ENCODE peak calls at places on chromosomes 5 and 9, in ten cellular contexts. N is psoas muscle; R is stomach; C is ovary; Y is sigmoid colon; G is uterus; S is breast epithelium; A is endodermal cell; T is suprapubic skin; W is CD8-positive, alpha-beta memory T cell. K is an unnamed sample. For H3K4me1, the result is how much of the 10 kb centered on the place peaks cover.

GRCh38 chr9:114478459-114478858 is 26.8 kb downstream of the WHRN start:
- DNase-seq in A (no peak), N (no peak), T (no peak), C (no peak), S (no peak), Y (no peak), G (no peak), R (no peak), W (no peak), K (no peak)

GRCh38 chr5:107594253-107595045 is 76.3 kb downstream of the EFNA5 start:
- DNase-seq in R (no peak), S (no peak), A (no peak), C (no peak), W (no peak), N (no peak), T (no peak), Y (no peak), G (no peak), K (no peak)

GRCh38 chr5:88829773-88830172 is 53.2 kb downstream of the MEF2C start:
- DNase-seq in S (no peak), W (no peak), A (no peak), G (no peak), R (no peak), C (no peak), N (no peak), T (no peak), Y (no peak), K (no peak)

GRCh38 chr5:145375521-145375920 is 459.6 kb downstream of the PRELID2 start:
- DNase-seq in G (no peak), C (no peak), A (no peak), T (no peak), S (no peak), Y (no peak), R (no peak), W (no peak), N (no peak), K (no peak)

GRCh38 chr5:1298723-1299510 is 4.0 kb upstream of the TERT start:
- DNase-seq in W (peak), C (no peak), R (no peak), T (peak), G (no peak), Y (peak), N (no peak), S (no peak), A (peak), K (no peak)

GRCh38 chr5:6686916-6687409 is 26.3 kb upstream of the TENT4A start:
- DNase-seq in N (no peak), R (no peak), G (no peak), C (no peak), T (no peak), S (no peak), W (no peak), Y (no peak), A (peak), K (no peak)

GRCh38 chr5:98827161-98827560 is 53.7 kb downstream of the RGMB start:
- DNase-seq in W (no peak), G (no peak), N (no peak), Y (no peak), R (no peak), T (no peak), C (no peak), S (no peak), A (no peak), K (no peak)

GRCh38 chr5:82265052-82265451 is 13.1 kb downstream of the RPS23 start:
- DNase-seq in Y (no peak), N (no peak), R (no peak), W (no peak), S (no peak), G (no peak), A (no peak), T (no peak), C (no peak), K (no peak)

GRCh38 chr5:96142786-96143434 is 181.3 kb upstream of the ELL2 start:
- DNase-seq in G (no peak), Y (no peak), W (no peak), S (no peak), R (no peak), T (no peak), C (no peak), N (no peak), A (no peak), K (no peak)

GRCh38 chr9:121935744-121936143 is 157.4 kb downstream of the TTLL11 start:
- DNase-seq in G (no peak), W (no peak), Y (no peak), R (no peak), S (no peak), C (no peak), T (no peak), A (peak), N (no peak), K (no peak)

GRCh38 chr9:69325409-69326212 is 596 bp downstream of the ENTREP1 start:
- DNase-seq in T (no peak), A (peak), N (peak), G (no peak), Y (no peak), S (no peak), R (peak), C (peak), W (no peak), K (no peak)

GRCh38 chr9:71168418-71168817 is 47.0 kb upstream of the TRPM3 start:
- DNase-seq in W (no peak), R (no peak), N (no peak), S (no peak), G (no peak), T (no peak), C (no peak), A (no peak), Y (no peak), K (no peak)

GRCh38 chr5:62561896-62562295 is 16.7 kb upstream of the LRRC70 start:
- DNase-seq in A (no peak), Y (no peak), G (no peak), C (no peak), S (no peak), W (no peak), R (no peak), T (no peak), N (no peak), K (no peak)

GRCh38 chr5:150153957-150154617 is 1.6 kb downstream of the PDGFRB start:
- DNase-seq in C (peak), R (no peak), T (no peak), N (no peak), Y (no peak), W (no peak), G (peak), A (peak), S (no peak), K (no peak)

GRCh38 chr9:82147798-82148440 is 159.3 kb downstream of the SPATA31D1 start:
- DNase-seq in W (no peak), G (no peak), T (no peak), C (no peak), Y (no peak), R (no peak), N (no peak), S (no peak), A (no peak), K (no peak)

GRCh38 chr5:135154961-135155360 is 120.9 kb upstream of the PITX1 start:
- DNase-seq in R (no peak), S (no peak), G (no peak), N (no peak), W (no peak), A (peak), C (no peak), Y (no peak), T (no peak), K (no peak)

GRCh38 chr9:104831681-104832080 is 67.8 kb downstream of the NIPSNAP3B start:
- DNase-seq in N (no peak), W (no peak), T (no peak), C (no peak), R (no peak), S (no peak), G (no peak), Y (no peak), A (peak), K (no peak)

GRCh38 chr5:73374520-73375235 is 73.9 kb downstream of the FOXD1 start:
- DNase-seq in G (no peak), C (no peak), A (no peak), Y (no peak), W (no peak), T (no peak), R (no peak), N (no peak), S (no peak), K (no peak)

GRCh38 chr5:171340491-171340890 is 31.4 kb downstream of the TLX3 start:
- DNase-seq in Y (no peak), G (no peak), S (no peak), R (no peak), N (no peak), A (no peak), W (no peak), T (no peak), C (no peak), K (no peak)

GRCh38 chr5:149381261-149381985 is 2.3 kb upstream of the IL17B start:
- DNase-seq in C (no peak), G (peak), T (no peak), S (no peak), R (no peak), N (no peak), A (no peak), W (no peak), Y (peak), K (no peak)

GRCh38 chr5:154755361-154756202 is at the start of gene LARP1:
- DNase-seq in T (peak), G (no peak), R (peak), A (no peak), W (no peak), C (no peak), N (no peak), S (no peak), Y (peak), K (peak)

GRCh38 chr5:75156585-75156984 is 80.1 kb downstream of the ANKRD31 start:
- DNase-seq in R (no peak), Y (no peak), W (no peak), T (no peak), G (no peak), N (no peak), S (no peak), C (no peak), A (peak), K (no peak)

GRCh38 chr5:16937023-16937379 is 913 bp upstream of the MYO10 start:
- DNase-seq in A (no peak), R (peak), N (no peak), G (no peak), C (no peak), Y (no peak), T (peak), S (peak), W (no peak), K (no peak)

GRCh38 chr5:151202381-151203139 is 21.3 kb downstream of the CCDC69 start:
- DNase-seq in Y (no peak), G (no peak), W (peak), S (no peak), A (no peak), R (no peak), T (no peak), N (no peak), C (no peak), K (no peak)

GRCh38 chr5:32420506-32420905 is 24.0 kb downstream of the ZFR start:
- DNase-seq in S (no peak), Y (no peak), C (no peak), T (no peak), W (no peak), G (no peak), A (no peak), R (no peak), N (no peak), K (no peak)

GRCh38 chr5:163760498-163760897 is 255.1 kb downstream of the MAT2B start:
- DNase-seq in N (no peak), A (no peak), R (no peak), S (no peak), W (no peak), G (no peak), Y (no peak), C (no peak), T (no peak), K (no peak)

DNA sequence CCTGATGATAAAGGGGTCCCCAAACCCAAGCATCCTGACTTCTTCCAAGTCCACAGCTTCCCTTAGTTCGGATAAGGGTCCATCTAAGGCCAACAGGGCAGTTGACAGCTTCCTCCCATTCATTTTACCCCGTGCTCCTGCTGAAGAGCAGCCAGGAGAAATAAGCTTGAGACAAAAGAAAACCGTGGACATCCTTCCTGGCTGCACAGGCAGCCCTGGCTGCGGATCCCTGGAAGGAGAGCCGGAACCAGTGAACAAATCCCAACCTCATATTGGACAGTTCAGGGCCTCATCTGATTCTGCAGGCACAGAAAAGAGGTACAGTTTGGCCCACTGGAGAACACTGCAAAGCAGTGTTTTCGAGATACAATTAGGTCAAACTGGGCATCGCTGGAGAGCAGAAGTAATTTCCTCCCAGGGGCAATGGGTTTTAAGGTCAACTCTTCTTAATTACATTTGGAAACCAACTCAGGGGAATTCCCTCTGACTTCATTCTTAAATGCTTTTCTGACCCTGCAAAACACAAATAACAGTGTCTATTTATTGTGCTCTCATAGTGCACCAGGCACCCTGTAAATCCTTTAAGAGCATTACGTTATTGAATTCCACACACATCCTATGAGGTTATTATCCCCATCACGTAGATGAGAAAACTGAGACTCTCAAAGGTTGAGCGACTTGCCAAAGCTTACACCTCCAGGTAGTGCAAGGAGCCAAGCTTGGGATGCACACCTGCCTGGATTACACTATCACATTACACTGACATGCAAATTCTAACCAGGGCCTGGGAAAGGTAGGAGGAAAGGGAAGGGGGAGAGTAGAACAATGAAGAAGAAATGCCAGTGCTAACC is 21.2 kb downstream of the ADAM19 start:
- DNase-seq in R (no peak), S (no peak), N (no peak), Y (no peak), C (no peak), A (no peak), G (no peak), T (no peak), W (no peak), K (peak)
- H3K4me1 ChIP-seq in R (under half), S (under half), N (half or more), Y (half or more), C (under half), A (under half), G (under half), T (under half), W (under half), K (under half)

DNA sequence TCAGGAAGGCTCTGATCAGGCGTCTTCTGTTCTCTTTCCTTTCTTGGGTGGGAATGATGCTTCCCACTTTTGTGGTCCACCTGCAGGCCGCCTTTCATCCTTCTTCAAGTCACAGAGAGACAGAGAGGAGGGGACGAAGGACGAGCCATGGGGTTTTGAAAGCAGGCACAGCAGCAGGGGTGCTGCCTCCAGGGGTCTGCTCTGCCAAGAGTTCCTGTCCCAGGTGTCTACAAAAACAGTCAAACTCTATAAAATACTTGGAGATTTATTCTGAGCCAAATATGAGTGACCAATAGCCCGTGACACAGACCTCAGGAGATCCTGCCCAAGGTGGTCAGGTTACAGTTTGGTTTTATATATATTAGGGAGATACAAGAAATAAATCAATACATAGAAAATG is 34.5 kb upstream of the LCP2 start:
- DNase-seq in A (no peak), R (no peak), C (no peak), S (no peak), G (no peak), N (no peak), W (no peak), Y (no peak), T (no peak), K (no peak)
- H3K4me1 ChIP-seq in A (under half), R (half or more), C (under half), S (under half), G (under half), N (under half), W (half or more), Y (under half), T (under half), K (under half)

GRCh38 chr5:137145726-137146125 is 353.4 kb downstream of the SPOCK1 start:
- DNase-seq in W (no peak), A (no peak), G (no peak), N (no peak), C (no peak), R (no peak), T (no peak), Y (no peak), S (no peak), K (no peak)

GRCh38 chr5:137148128-137148527 is 351.0 kb downstream of the SPOCK1 start:
- DNase-seq in G (no peak), T (no peak), R (no peak), Y (no peak), C (no peak), A (no peak), N (no peak), W (no peak), S (no peak), K (no peak)

GRCh38 chr5:137144656-137145055 is 354.5 kb downstream of the SPOCK1 start:
- DNase-seq in C (no peak), A (no peak), W (no peak), S (no peak), G (no peak), N (no peak), Y (no peak), R (no peak), T (no peak), K (no peak)

GRCh38 chr5:137147346-137147745 is 351.8 kb downstream of the SPOCK1 start:
- DNase-seq in G (no peak), S (no peak), C (no peak), W (no peak), A (no peak), Y (no peak), N (no peak), R (no peak), T (no peak), K (no peak)

GRCh38 chr5:137146402-137146889 is 352.7 kb downstream of the SPOCK1 start:
- DNase-seq in S (no peak), T (peak), Y (peak), A (no peak), R (no peak), N (peak), W (no peak), C (no peak), G (peak), K (no peak)
- H3K4me1 ChIP-seq in S (under half), T (under half), Y (under half), A (under half), R (under half), N (under half), W (under half), C (under half), G (under half), K (under half)

DNA sequence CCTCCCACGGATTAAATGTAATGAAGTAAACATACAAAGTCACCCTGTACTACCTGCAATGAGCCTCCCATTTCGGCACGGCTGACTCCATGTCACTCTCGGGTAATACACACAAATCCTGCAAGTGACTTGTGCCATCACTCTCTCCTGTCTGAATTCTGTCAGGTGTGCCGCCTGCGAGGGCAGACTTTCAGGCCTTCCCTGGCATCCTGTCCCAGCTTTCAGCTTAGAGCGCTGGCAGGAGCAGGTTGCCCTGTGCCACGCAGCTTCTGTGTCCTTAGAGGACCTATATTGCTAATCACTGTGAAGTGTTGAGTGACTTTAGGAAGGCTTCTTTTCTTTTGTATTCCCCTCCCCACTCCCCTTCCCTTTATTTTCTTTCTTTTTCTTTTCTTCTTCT is 25.8 kb upstream of the S1PR3 start:
- DNase-seq in G (no peak), T (no peak), W (no peak), R (no peak), C (no peak), N (no peak), A (no peak), S (no peak), Y (no peak), K (no peak)
- H3K4me1 ChIP-seq in G (under half), T (under half), W (under half), R (under half), C (under half), N (under half), A (under half), S (under half), Y (under half), K (under half)

DNA sequence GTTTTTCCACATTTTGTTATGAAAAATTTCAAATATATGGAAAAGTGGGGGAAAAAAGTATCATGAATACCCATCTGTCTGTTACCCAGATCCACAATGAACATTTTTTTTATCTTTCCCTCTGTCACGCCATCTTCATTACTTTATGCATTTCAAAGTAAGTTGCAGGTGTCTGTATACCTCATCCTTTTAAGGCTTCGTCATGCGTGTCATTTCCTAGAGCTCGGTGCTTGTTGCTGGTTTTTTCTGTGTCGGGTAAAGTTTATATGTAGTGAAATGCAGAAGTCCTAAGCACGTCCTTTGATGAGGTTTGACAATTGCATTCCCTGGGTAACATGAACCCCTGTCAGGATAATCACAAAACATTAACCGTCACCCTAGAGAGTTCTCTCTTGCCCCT is 52.1 kb downstream of the DAPK1 start:
- DNase-seq in W (no peak), G (no peak), N (no peak), S (no peak), R (no peak), Y (no peak), C (no peak), A (no peak), T (no peak), K (no peak)
- H3K4me1 ChIP-seq in W (under half), G (under half), N (under half), S (under half), R (half or more), Y (half or more), C (under half), A (under half), T (under half), K (under half)

GRCh38 chr5:113255105-113255504 is 179.7 kb downstream of the TSSK1B start:
- DNase-seq in R (no peak), W (no peak), N (no peak), T (no peak), S (no peak), A (no peak), Y (no peak), G (no peak), C (no peak), K (no peak)

GRCh38 chr5:113256671-113257452 is 177.9 kb downstream of the TSSK1B start:
- DNase-seq in N (no peak), R (no peak), S (no peak), A (no peak), T (no peak), C (no peak), G (no peak), Y (no peak), W (no peak), K (no peak)

GRCh38 chr5:113262674-113263073 is 172.1 kb downstream of the TSSK1B start:
- DNase-seq in G (no peak), C (no peak), T (no peak), W (no peak), R (no peak), Y (no peak), S (no peak), A (no peak), N (no peak), K (no peak)

GRCh38 chr5:113255579-113256210 is 179.1 kb downstream of the TSSK1B start:
- DNase-seq in R (no peak), W (no peak), S (no peak), Y (no peak), C (no peak), A (no peak), T (no peak), N (no peak), G (no peak), K (no peak)

DNA sequence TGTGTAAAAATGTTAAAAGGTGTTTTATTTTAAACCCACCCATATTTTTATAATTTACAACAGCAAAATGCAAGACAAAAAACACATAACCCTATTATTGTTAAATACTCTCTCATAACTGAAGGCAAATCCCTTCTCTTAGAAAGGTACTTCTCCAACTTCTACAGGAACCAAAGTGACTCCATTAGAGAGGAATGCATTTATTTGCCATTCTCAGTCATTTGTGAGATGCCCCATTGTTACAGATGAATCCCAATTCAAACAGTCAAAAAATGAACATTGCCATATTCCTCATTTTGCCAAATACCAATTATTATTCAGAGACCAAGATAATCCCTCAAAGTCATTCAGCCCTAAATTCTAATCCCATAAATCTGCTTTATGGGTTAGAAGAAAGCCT is 175.8 kb downstream of the TSSK1B start:
- DNase-seq in G (no peak), T (no peak), C (no peak), R (no peak), A (no peak), N (no peak), Y (no peak), S (no peak), W (no peak), K (no peak)
- H3K4me1 ChIP-seq in G (under half), T (under half), C (under half), R (under half), A (under half), N (under half), Y (under half), S (under half), W (under half), K (under half)

K was measured in right cardiac atrium.